ENCODE peak calls at places on chromosomes 1 and 21, in five cellular contexts. Q, K, J, F and O are unnamed samples.

GRCh38 chr1:26290416-26291261 is 10.8 kb downstream of the SH3BGRL3 start:
- DNase-seq in Q (no peak), K (peak), J (no peak), F (no peak), O (peak)

GRCh38 chr1:7614576-7615074 is 156.5 kb upstream of the VAMP3 start:
- DNase-seq in Q (no peak), K (peak), J (peak), F (no peak), O (peak)

GRCh38 chr1:25642710-25643109 is 26.1 kb downstream of the MAN1C1 start:
- DNase-seq in Q (peak), K (no peak), J (no peak), F (peak), O (no peak)

GRCh38 chr1:8059161-8059622 is 33.1 kb upstream of the ERRFI1 start:
- DNase-seq in Q (no peak), K (no peak), J (no peak), F (no peak), O (no peak)

GRCh38 chr1:16967095-16967567 is 13.3 kb downstream of the MFAP2 start:
- DNase-seq in Q (no peak), K (peak), J (no peak), F (no peak), O (no peak)

GRCh38 chr21:31416465-31416864 is 72.4 kb upstream of the TIAM1 start:
- DNase-seq in Q (peak), K (no peak), J (no peak), F (no peak), O (no peak)

GRCh38 chr1:77831976-77832695 is 52.7 kb downstream of the MIGA1 start:
- DNase-seq in Q (no peak), K (no peak), J (no peak), F (no peak), O (no peak)

GRCh38 chr1:154493276-154493675 is 8.7 kb upstream of the TDRD10 start:
- DNase-seq in Q (no peak), K (peak), J (peak), F (peak), O (no peak)

GRCh38 chr1:22749919-22750670 is 39.5 kb downstream of the EPHB2 start:
- DNase-seq in Q (peak), K (no peak), J (peak), F (peak), O (no peak)

GRCh38 chr1:224687465-224687864 is 71.3 kb downstream of the CNIH3 start:
- DNase-seq in Q (no peak), K (no peak), J (no peak), F (no peak), O (no peak)

GRCh38 chr1:169003864-169004516 is 102.5 kb upstream of the ATP1B1 start:
- DNase-seq in Q (peak), K (no peak), J (peak), F (peak), O (no peak)

GRCh38 chr1:94237291-94238226 is at the start of gene ARHGAP29:
- DNase-seq in Q (peak), K (peak), J (peak), F (peak), O (peak)

GRCh38 chr21:45029298-45029967 is 44.9 kb upstream of the ADARB1 start:
- DNase-seq in Q (no peak), K (peak), J (no peak), F (no peak), O (no peak)

GRCh38 chr1:92931691-92932090 is 29.6 kb downstream of the DIPK1A start:
- DNase-seq in Q (no peak), K (no peak), J (no peak), F (no peak), O (no peak)

GRCh38 chr1:51635611-51636010 is 18.7 kb downstream of the OSBPL9 start:
- DNase-seq in Q (no peak), K (no peak), J (no peak), F (no peak), O (no peak)

GRCh38 chr21:43864806-43865470 is at the start of gene AGPAT3:
- DNase-seq in Q (no peak), K (peak), J (no peak), F (no peak), O (no peak)

GRCh38 chr21:38346286-38346685 is 89.5 kb downstream of the KCNJ15 start:
- DNase-seq in Q (no peak), K (no peak), J (no peak), F (no peak), O (no peak)

GRCh38 chr1:20981903-20982695 is 194.6 kb downstream of the EIF4G3 start:
- DNase-seq in Q (no peak), K (peak), J (no peak), F (no peak), O (no peak)

GRCh38 chr1:17128361-17128760 is 9.1 kb upstream of the PADI2 start:
- DNase-seq in Q (no peak), K (no peak), J (no peak), F (no peak), O (no peak)

GRCh38 chr1:224569276-224569675 is 46.8 kb upstream of the CNIH3 start:
- DNase-seq in Q (no peak), K (no peak), J (no peak), F (no peak), O (no peak)

GRCh38 chr1:67629370-67630075 is 55.5 kb upstream of the GADD45A start:
- DNase-seq in Q (no peak), K (no peak), J (no peak), F (no peak), O (no peak)

GRCh38 chr1:154557939-154558609 is 388 bp downstream of the UBE2Q1 start:
- DNase-seq in Q (peak), K (no peak), J (peak), F (peak), O (peak)

GRCh38 chr1:192545781-192546521 is 29.6 kb upstream of the RGS1 start:
- DNase-seq in Q (no peak), K (no peak), J (no peak), F (no peak), O (no peak)

GRCh38 chr1:71106658-71107322 is 26.0 kb upstream of the ZRANB2 start:
- DNase-seq in Q (no peak), K (no peak), J (no peak), F (no peak), O (no peak)

DNA sequence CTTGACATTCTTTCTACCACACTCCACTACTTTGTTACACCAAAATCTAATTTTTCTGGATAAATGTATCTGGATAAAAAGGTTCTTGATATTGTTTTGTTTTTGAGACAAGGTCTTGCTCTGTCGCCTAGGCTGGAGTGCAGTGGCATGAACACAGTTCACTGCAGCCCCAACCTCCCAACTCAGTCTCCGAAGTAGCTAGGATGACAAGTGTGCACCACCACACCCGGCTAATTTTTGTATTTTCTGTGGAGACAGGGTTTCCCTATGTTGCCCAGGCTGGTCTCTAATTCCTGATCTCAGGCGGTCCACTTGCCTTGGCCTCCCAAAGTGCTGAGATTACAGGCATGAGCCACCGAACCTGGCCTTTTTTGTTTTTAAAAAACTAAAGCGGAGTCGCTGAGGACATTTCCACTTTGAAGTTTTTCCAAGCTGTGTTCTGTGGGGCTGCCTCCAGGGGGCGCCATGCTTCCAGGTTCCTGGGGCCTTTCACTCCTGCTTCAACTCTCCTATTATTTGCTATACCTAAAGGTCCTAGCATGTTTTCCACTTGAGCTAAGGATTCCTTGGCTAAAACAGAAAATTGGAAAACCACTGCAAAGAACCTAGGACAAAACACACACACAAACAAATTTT is 14.1 kb upstream of the NCMAP start:
- DNase-seq in Q (peak), K (peak), J (no peak), F (peak), O (no peak)
- H3K27ac ChIP-seq in Q (peak), K (no peak), J (no peak), F (peak), O (no peak)

DNA sequence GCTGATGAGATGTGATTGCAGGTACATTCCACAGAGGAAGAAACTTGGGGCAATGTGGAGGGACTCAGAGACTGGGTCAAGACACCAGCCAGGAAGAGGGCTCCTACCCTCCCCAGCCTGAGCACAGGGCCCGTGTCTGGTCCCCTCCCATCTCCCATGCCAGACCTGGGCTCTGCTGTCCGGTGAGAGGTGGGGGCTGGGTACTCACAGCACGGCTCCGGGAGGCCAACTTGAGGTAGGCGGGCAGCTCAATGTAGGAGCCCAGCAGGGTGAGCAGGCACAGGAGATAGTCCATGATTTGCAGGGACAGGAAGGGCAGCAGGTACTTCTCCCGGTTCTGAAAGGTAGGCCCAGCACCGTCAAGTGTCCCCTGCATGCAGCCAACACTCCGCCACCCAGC is 16.2 kb upstream of the MATN1 start:
- DNase-seq in Q (no peak), K (no peak), J (no peak), F (no peak), O (no peak)
- TF ChIP-seq POLR2AphosphoS5 in Q (no peak), K (no peak), J (no peak), F (no peak), O (no peak)

DNA sequence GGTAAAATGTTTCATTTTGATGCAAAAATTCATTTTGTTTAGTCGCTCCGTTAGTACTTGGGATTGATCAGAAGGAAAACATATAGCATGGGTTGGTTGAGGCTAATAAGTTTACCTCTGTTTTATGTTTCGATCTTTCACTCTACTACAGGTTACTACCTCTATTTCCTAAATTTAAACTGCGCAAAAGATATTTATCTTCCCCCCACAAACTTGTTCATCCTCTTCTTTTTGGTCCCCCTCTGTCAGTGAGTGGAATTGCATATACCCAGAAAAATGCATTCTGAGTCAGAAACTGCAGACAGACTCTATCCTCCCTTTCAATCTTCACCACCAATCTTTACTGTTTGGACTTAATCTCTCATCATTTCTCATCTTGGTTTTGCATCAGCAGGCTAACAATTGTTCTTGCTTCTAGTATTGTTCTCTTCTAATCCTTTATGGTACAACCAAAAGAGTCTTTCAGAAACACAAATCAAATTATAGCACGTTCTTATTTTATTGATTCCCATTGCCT is 316.0 kb upstream of the ADGRL4 start:
- DNase-seq in Q (no peak), K (no peak), J (no peak), F (no peak), O (no peak)
- H3K27ac ChIP-seq in Q (no peak), K (peak), J (no peak), F (no peak), O (no peak)

DNA sequence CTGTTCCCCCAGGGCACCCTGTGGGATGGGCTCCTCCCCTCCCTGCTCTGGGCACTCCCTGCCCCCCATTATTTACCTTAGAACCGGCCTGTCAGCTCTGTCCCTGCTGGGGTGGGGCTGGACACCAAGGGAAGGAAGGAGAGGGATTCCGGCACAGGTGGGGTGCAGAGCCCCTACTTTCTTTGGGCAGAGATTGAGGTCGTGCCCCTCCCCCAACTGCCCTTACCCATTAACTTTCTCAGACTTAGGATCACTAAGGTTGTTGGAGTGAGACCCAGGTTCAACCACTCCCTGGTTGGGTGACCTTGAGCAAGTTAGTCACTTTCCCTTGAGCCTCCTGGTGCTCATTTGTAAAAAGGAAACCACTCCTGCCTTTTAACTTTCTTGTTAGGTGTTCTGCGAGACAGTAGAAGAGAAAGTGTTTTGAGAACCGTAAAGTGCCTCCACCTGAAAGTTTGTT is 57.0 kb upstream of the SYNC start:
- DNase-seq in Q (peak), K (no peak), J (no peak), F (peak), O (no peak)
- TF ChIP-seq POLR2AphosphoS5 in Q (no peak), K (no peak), J (no peak), F (peak), O (no peak)

DNA sequence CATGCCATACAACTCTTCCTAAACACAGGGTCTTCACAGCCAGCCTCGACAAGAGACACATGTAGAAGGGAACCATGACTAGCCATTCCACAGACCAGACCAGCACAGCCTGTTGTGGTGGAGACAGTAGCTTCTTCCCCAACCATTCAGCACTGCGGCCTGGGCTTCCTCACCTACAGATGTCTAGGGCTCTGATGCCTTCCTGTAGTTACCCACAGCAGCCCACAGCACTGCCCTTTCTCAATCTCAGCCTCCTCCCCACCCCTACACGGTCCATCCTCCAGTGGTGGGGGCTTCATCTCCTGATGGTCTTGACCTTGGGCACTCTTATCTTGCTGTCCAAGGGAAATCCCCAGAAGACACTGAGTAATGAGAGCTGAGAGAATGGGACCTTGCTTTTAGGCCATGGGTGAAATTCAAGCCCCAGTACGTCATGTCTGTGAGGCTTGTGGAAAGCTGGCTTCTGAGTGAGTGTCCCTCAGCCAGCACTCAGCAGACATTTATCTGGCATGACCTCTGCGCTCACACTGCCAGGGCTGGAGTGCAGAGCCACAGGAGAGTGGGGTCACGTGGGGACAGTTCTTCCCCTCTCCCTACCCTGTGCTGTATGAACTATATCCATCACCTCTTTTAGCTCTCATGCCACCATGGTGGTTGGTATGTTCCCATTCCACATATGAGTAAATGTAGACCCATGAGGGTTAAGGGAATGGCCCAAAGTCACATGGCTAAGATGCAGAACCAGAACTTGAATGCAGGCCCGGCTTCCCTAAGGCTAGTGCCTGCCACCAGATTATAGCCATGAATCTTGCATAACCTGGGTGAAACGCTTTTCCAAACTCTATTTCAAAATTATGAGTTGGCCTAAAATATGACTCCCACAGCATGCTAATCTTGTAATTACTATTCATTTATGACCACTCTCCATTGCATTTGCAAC is 104.7 kb downstream of the HIVEP3 start:
- DNase-seq in Q (no peak), K (no peak), J (no peak), F (no peak), O (no peak)
- H3K27ac ChIP-seq in Q (no peak), K (no peak), J (no peak), F (no peak), O (peak)

GRCh38 chr21:39625211-39625895 is 12.6 kb downstream of the B3GALT5 start:
- DNase-seq in Q (no peak), K (no peak), J (no peak), F (no peak), O (no peak)
- TF ChIP-seq POLR2AphosphoS5 in Q (no peak), K (no peak), J (no peak), F (no peak), O (no peak)